ENCODE peak calls at places on chromosomes 16 and 17, in seven cellular contexts. Q is SJSA1, F is GM23248, P is heart left ventricle, L is ovary, K is cardiac muscle cell, I is lower lobe of right lung. Y is an unnamed sample.

GRCh38 chr16:22346463-22346862 is 28.0 kb downstream of the CDR2 start:
- DNase-seq in Q (no peak), F (no peak), P (no peak), L (no peak), K (no peak), I (peak; percentile 50), Y (no peak)

GRCh38 chr16:69320731-69321073 is 9.6 kb downstream of the VPS4A start:
- DNase-seq in Q (no peak), F (no peak), P (no peak), L (no peak), K (no peak), I (no peak), Y (no peak)

GRCh38 chr16:65024649-65025243 is 97.1 kb downstream of the CDH11 start:
- DNase-seq in Q (no peak), F (peak; percentile 47), P (no peak), L (no peak), K (no peak), I (no peak), Y (no peak)

GRCh38 chr16:85162478-85163277 is 50.4 kb upstream of the CIBAR2 start:
- DNase-seq in Q (peak; percentile 73), F (peak; percentile 95), P (peak; percentile 74), L (peak; percentile 78), K (no peak), I (no peak), Y (peak; percentile 65)

GRCh38 chr17:76725580-76726230 is 701 bp downstream of the JMJD6 start:
- DNase-seq in Q (peak; percentile 76), F (peak; percentile 72), P (peak; percentile 86), L (peak; percentile 75), K (peak; percentile 66), I (peak; percentile 85), Y (no peak)

GRCh38 chr17:75475144-75475835 is 18.9 kb downstream of the TMEM94 start:
- DNase-seq in Q (no peak), F (no peak), P (no peak), L (no peak), K (no peak), I (no peak), Y (no peak)

GRCh38 chr17:50141026-50141749 is 9.3 kb downstream of the PPP1R9B start:
- DNase-seq in Q (no peak), F (no peak), P (no peak), L (no peak), K (no peak), I (no peak), Y (no peak)

GRCh38 chr17:35289222-35289621 is 46.4 kb downstream of the SLFN5 start:
- DNase-seq in Q (no peak), F (no peak), P (no peak), L (no peak), K (no peak), I (no peak), Y (no peak)

GRCh38 chr17:19755821-19756510 is 7.9 kb upstream of the ALDH3A1 start:
- DNase-seq in Q (no peak), F (no peak), P (no peak), L (no peak), K (no peak), I (no peak), Y (no peak)

GRCh38 chr17:12979826-12980500 is 37.9 kb downstream of the ELAC2 start:
- DNase-seq in Q (no peak), F (peak; percentile 69), P (no peak), L (no peak), K (no peak), I (no peak), Y (no peak)

GRCh38 chr17:10063730-10064221 is 134.6 kb downstream of the GAS7 start:
- DNase-seq in Q (no peak), F (peak; percentile 65), P (peak; percentile 51), L (no peak), K (no peak), I (peak; percentile 70), Y (no peak)
- H3K27me3 ChIP-seq in Q (no peaks in the 10 kb centered on the region), F (no peaks in the 10 kb centered on the region), P (no peaks in the 10 kb centered on the region), L (no peaks in the 10 kb centered on the region), K (no peaks in the 10 kb centered on the region), I (peaks cover 4% of the 10 kb centered on the region), Y (no peaks in the 10 kb centered on the region)

GRCh38 chr17:62869885-62870580 is 61.9 kb upstream of the MARCHF10 start:
- DNase-seq in Q (no peak), F (peak; percentile 94), P (no peak), L (no peak), K (peak; percentile 55), I (no peak), Y (no peak)

GRCh38 chr17:62875296-62875695 is 67.2 kb upstream of the MARCHF10 start:
- DNase-seq in Q (no peak), F (no peak), P (no peak), L (no peak), K (peak; percentile 91), I (no peak), Y (no peak)

GRCh38 chr17:62871291-62871690 is 63.2 kb upstream of the MARCHF10 start:
- DNase-seq in Q (no peak), F (no peak), P (no peak), L (no peak), K (no peak), I (no peak), Y (no peak)

GRCh38 chr17:62868008-62868407 is 59.9 kb upstream of the MARCHF10 start:
- DNase-seq in Q (no peak), F (no peak), P (no peak), L (no peak), K (no peak), I (no peak), Y (no peak)

DNA sequence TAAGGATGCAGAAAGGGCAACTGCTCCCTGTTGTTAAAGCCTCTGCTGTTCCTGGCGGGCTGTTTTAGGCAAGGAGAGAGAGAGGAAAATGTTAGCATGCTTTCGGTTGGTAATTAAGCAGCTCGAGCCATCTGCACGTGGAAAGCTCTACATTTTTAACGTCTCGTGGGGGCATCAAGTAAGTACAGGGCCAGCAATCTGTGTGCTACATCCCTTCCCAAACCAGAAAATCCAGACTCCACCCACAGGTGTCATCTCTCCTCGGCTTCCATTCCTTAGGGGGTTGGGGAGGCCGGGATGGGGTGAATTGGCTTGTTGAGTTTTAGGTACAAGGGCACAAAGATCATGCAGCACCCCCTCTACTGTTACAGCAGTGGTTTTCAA is 62.5 kb upstream of the MARCHF10 start:
- DNase-seq in Q (no peak), F (no peak), P (no peak), L (no peak), K (no peak), I (no peak), Y (no peak)
- H3K4me3 ChIP-seq in Q (no peak overlapping the region), F (peak overlapping the region; percentile 11), P (no peak overlapping the region), L (no peak overlapping the region), K (no peak overlapping the region), I (no peak overlapping the region), Y (no peak overlapping the region)

GRCh38 chr16:58459344-58460218 is 40.4 kb upstream of the NDRG4 start:
- DNase-seq in Q (no peak), F (peak; percentile 76), P (no peak), L (no peak), K (no peak), I (no peak), Y (no peak)
- H3K27me3 ChIP-seq in Q (peaks cover 37% of the 10 kb centered on the region), F (peaks cover 13% of the 10 kb centered on the region), P (no peaks in the 10 kb centered on the region), L (no peaks in the 10 kb centered on the region), K (peaks cover 17% of the 10 kb centered on the region), I (peaks cover 26% of the 10 kb centered on the region), Y (peaks cover 24% of the 10 kb centered on the region)

DNA sequence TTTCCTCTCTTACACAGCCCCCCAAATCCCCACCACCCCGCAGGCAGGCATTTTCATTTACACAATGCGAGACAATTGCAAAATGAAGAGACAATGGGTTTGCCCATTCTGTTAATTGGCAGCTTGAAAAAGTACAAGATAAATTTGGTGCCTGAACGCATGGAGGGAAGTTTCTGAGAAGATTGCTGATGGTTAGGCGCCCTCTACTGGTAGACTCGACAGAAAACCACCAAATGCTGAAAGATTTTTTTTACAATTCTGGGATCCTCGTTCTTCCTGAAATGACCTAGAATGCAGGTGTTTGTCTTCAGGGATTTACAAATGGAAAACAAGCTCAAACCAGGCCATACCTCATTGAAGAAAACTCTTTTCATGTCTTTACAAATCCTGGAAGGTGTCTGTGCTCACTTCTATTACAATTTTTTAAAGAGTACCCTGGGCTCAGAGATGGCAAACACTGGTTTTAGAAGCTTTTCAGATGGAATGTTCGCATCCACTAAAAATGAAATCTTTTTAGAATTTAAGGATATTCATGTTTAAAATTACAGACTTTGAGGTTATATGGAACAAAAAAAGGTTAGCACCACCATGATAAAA is 338.5 kb downstream of the PMP22 start:
- DNase-seq in Q (peak; percentile 58), F (peak; percentile 85), P (peak; percentile 41), L (no peak), K (peak; percentile 88), I (no peak), Y (peak; percentile 51)
- H3K4me3 ChIP-seq in Q (no peak overlapping the region), F (no peak overlapping the region), P (no peak overlapping the region), L (no peak overlapping the region), K (no peak overlapping the region), I (no peak overlapping the region), Y (no peak overlapping the region)

GRCh38 chr17:81388091-81388611 is 7.1 kb upstream of the BAHCC1 start:
- DNase-seq in Q (no peak), F (no peak), P (no peak), L (peak; percentile 49), K (no peak), I (no peak), Y (no peak)
- H3K27me3 ChIP-seq in Q (peaks cover 14% of the 10 kb centered on the region), F (no peaks in the 10 kb centered on the region), P (no peaks in the 10 kb centered on the region), L (no peaks in the 10 kb centered on the region), K (no peaks in the 10 kb centered on the region), I (no peaks in the 10 kb centered on the region), Y (no peaks in the 10 kb centered on the region)

DNA sequence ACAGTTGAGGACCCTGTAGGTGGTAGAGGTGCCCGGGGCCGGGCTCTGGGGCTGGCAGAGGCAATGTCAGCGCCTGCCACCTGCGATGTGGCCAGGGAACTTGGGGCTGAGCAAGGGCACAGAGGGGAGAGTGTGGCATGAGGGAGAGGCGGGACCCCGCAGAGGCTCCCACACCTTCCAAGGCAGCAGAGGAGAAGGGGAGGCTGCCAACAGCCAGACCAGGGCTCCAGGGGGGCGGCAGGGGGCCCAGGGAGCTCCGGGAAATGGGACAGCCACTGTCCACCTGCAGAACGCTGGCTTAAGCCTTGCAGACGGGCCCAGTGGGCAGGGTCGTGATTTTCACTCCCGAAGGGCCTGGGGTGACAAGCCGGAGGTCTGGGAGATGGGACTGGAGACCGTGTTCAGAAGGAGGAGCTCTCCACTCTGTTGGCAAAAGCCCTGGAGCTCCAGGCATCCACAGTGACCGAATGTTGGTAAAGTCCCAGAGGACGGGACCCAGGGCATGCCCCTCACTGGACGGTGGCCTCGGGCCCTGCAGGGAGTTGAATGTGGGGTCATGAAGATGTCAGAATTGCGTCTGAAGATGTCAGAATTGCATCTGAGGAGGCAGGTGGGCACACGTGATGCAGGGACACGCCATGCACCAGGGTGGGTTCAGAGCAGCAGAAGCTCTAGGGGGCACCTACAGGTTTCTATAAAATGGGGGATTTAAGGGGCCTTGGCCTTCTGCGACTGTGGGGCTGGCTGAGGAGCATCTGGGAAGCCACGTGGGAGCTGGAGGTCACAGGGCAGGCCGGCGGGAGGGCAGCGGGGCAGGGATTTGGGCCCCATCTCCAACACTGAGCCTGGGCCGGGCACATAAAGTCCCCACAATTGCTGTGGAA is 18.6 kb downstream of the CD7 start:
- DNase-seq in Q (no peak), F (no peak), P (no peak), L (no peak), K (no peak), I (no peak), Y (no peak)
- H3K4me3 ChIP-seq in Q (peak overlapping the region; percentile 41), F (peak overlapping the region; percentile 71), P (peak overlapping the region; percentile 54), L (peak overlapping the region; percentile 37), K (no peak overlapping the region), I (peak overlapping the region; percentile 56), Y (peak overlapping the region; percentile 55)